ENCODE peak calls at places on chromosomes 11 and 22, in five cellular contexts. O, C, K, G and N are unnamed samples.

GRCh38 chr22:19657252-19658056 is 56.8 kb upstream of the SEPTIN5 start:
- DNase-seq in C (peak; percentile 35), O (no peak), G (no peak), K (no peak), N (no peak)

GRCh38 chr11:86931965-86932332 is 23.2 kb downstream of the FZD4 start:
- DNase-seq in G (no peak), K (no peak), C (no peak), O (peak; percentile 22), N (peak; percentile 82)

GRCh38 chr11:23404225-23405160 is 544.2 kb upstream of the CCDC179 start:
- DNase-seq in K (no peak), C (no peak), G (no peak), O (no peak), N (no peak)

GRCh38 chr22:25651332-25651731 is 86.9 kb downstream of the GRK3 start:
- DNase-seq in G (no peak), O (no peak), K (no peak), C (no peak), N (no peak)

GRCh38 chr11:116454951-116455350 is 317.8 kb downstream of the BUD13 start:
- DNase-seq in O (no peak), K (no peak), G (no peak), C (no peak), N (no peak)

GRCh38 chr11:82937554-82937953 is 36.0 kb downstream of the DDIAS start:
- DNase-seq in K (no peak), G (peak; percentile 8), C (no peak), O (no peak), N (no peak)

GRCh38 chr11:14499178-14499559 is 442 bp downstream of the COPB1 start:
- DNase-seq in O (peak; percentile 27), C (no peak), G (peak; percentile 12), K (no peak), N (no peak)

GRCh38 chr11:35579557-35580396 is 38.5 kb upstream of the FJX1 start:
- DNase-seq in O (peak; percentile 69), G (peak; percentile 62), C (no peak), K (no peak), N (peak; percentile 49)

GRCh38 chr11:96384156-96384555 is 5.6 kb downstream of the CCDC82 start:
- DNase-seq in C (no peak), O (no peak), G (no peak), K (no peak), N (no peak)

GRCh38 chr11:128948583-128948982 is 5.9 kb upstream of the TP53AIP1 start:
- DNase-seq in O (no peak), G (no peak), C (no peak), K (no peak), N (no peak)

GRCh38 chr11:77747381-77747969 is 73.0 kb downstream of the RSF1 start:
- DNase-seq in G (no peak), C (no peak), O (no peak), K (no peak), N (no peak)

GRCh38 chr11:126433989-126434949 is 78.8 kb downstream of the ST3GAL4 start:
- DNase-seq in K (no peak), O (no peak), C (no peak), G (no peak), N (no peak)

GRCh38 chr22:39132281-39132680 is 20.2 kb downstream of the CBX7 start:
- DNase-seq in O (no peak), C (no peak), K (no peak), G (no peak), N (no peak)

GRCh38 chr11:111726301-111726713 is 39.9 kb downstream of the PPP2R1B start:
- DNase-seq in O (no peak), G (peak; percentile 66), K (no peak), C (no peak), N (no peak)

GRCh38 chr11:134731562-134731961 is 319.5 kb upstream of the B3GAT1 start:
- DNase-seq in O (no peak), G (no peak), K (no peak), C (peak; percentile 70), N (no peak)

GRCh38 chr11:116657842-116658825 is 114.7 kb downstream of the BUD13 start:
- DNase-seq in O (no peak), K (no peak), C (no peak), G (no peak), N (no peak)

GRCh38 chr11:65982824-65983588 is 19.0 kb downstream of the EIF1AD start:
- DNase-seq in C (no peak), G (no peak), K (no peak), O (no peak), N (no peak)

GRCh38 chr11:35088676-35089075 is 50.3 kb upstream of the CD44 start:
- DNase-seq in K (no peak), O (no peak), C (no peak), G (no peak), N (no peak)

GRCh38 chr11:11420512-11420911 is 67.5 kb upstream of the CSNK2A3 start:
- DNase-seq in K (no peak), O (no peak), C (no peak), G (no peak), N (peak; percentile 21)

GRCh38 chr11:96102664-96103068 is 178.8 kb upstream of the MTMR2 start:
- DNase-seq in C (no peak), G (no peak), K (no peak), O (no peak), N (no peak)

GRCh38 chr11:116576523-116576922 is 196.3 kb downstream of the BUD13 start:
- DNase-seq in O (no peak), K (no peak), G (peak; percentile 54), C (no peak), N (no peak)

DNA sequence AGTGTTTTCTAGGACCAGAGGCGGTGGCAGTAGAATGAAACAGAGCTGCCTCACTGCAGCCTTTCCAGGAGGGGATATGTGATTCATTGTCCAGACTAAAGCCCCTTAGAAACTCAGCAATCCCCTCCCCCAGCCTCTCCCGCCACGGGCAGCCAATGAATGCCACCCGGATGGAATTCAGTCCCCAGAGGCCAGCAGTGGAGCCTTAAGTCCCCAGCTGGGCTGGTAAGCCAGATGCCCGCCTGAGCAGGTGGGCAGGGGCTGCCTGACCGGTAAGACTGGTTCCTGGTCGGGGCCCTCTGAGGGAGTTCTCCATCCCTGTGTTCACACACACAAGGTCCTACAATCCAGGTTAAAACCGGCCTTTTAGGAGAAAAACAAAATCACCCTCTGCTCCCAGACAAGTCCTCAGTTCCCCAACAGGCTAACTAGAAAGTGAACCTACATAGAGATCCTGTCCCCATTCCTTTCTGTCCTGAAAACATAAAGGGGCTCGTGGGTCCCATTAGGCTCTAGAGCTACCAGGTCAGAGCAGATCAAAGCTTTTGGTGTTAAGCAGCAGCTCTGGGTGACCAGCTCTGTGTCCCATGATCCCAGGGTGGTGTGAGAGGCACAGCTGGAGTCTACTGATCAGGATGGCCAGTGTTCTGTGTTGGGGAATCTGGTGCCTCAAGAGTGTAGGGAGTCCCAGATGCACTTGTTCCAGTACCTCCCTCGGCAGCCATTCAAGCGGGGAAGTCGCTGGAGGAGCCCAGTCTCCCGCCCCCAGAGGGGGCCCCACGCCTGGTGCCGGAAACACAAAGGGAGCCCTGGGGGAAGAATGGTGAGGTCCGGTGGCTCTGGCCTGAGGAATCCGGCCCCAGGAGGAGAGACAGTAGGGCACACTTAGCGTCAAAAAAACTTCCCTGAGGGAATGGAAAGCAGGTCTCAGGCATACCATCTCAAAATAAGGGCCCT is 2.6 kb downstream of the PATZ1 start:
- DNase-seq in K (no peak), C (peak; percentile 89), G (no peak), O (no peak), N (peak; percentile 15)
- TF ChIP-seq HDAC2 in K (no peak), C (peak; percentile 87), G (no peak), O (no peak), N (no peak)

GRCh38 chr11:63817758-63818498 is 4.7 kb downstream of the SPINDOC start:
- DNase-seq in G (no peak), O (no peak), K (no peak), C (no peak), N (no peak)

GRCh38 chr11:63821411-63821810 is 8.2 kb downstream of the SPINDOC start:
- DNase-seq in G (no peak), C (no peak), O (no peak), K (no peak), N (no peak)

GRCh38 chr11:63818609-63819008 is 5.4 kb downstream of the SPINDOC start:
- DNase-seq in K (no peak), O (no peak), G (no peak), C (no peak), N (no peak)

GRCh38 chr11:63826471-63827190 is 12.3 kb upstream of the MARK2 start:
- DNase-seq in C (no peak), O (no peak), G (no peak), K (no peak), N (no peak)

DNA sequence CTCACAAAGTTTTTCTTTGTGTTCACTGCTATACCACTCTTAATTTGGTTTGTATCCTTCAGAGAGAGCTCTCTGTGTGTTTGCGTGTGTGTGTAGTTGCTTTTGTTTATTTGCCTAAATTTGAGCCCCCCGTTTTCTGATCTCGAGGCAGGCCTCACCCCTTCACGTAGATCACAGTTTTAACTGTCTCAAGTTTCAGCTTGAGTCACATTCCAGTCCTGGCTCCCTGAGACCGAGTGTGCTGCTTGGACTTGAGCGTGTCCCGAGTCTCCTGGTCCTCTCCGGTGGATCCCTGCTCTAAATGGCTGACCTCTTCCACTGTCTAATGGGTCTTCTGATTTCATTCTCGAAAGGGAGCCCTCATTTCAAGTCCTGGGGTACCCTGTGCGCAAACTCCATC is 9.2 kb downstream of the SPINDOC start:
- DNase-seq in G (no peak), K (no peak), O (no peak), C (no peak), N (no peak)
- TF ChIP-seq MAX in G (no peak), K (no peak), O (no peak), C (no peak), N (no peak)

DNA sequence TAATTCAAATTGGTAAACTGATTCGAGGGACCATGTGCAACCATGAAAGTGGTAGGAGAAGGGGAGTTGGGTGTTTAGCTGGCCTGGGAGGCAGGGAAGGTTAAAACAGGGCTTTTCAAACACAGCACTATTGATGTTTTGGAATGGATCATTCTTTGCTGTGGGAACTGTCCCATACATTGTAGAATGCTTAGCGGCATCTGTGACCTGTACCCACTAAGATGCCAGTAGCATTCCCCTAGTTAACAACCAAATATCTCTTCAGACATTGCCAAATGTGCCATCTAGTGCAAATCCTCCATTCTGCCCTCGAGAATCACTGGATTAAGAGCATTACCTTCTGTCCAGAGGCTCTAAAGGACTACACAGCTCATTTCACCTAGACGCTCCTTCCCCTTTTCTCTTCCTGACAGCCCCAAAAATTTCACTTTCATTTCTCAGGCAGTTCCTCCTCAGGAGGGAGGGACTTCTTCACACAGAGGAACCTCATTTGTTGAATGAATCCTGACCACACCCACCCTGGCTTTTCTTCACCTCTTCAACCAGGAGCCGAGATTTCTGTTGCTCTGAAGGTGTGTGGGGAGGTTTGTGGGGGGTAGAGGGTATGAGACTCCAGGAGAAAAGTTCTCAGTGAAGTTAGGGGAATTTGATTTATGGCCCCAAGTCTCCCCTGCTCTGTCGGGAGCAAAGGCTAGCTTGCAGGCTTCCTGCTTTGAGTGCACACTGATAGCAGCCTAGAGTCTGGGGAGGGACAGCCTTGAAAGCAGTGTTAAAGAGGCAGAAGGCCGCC is at the start of gene TRIM34:
- DNase-seq in G (no peak), K (peak; percentile 90), C (peak; percentile 53), O (peak; percentile 95), N (peak; percentile 36)
- TF ChIP-seq HDAC2 in G (no peak), K (no peak), C (no peak), O (no peak), N (no peak)

GRCh38 chr22:21829523-21829922 is 37.9 kb downstream of the MAPK1 start:
- DNase-seq in C (no peak), O (no peak), G (no peak), K (no peak), N (no peak)

GRCh38 chr22:21824439-21824912 is 43.0 kb downstream of the MAPK1 start:
- DNase-seq in C (no peak), O (no peak), K (no peak), G (no peak), N (no peak)

GRCh38 chr22:21828268-21828638 is 39.2 kb downstream of the MAPK1 start:
- DNase-seq in O (no peak), G (no peak), K (no peak), C (no peak), N (peak; percentile 50)

GRCh38 chr22:21826204-21826603 is 41.2 kb downstream of the MAPK1 start:
- DNase-seq in C (no peak), G (no peak), K (no peak), O (no peak), N (peak; percentile 77)

GRCh38 chr22:21827628-21828267 is 39.7 kb downstream of the MAPK1 start:
- DNase-seq in O (no peak), C (no peak), G (no peak), K (no peak), N (no peak)
- TF ChIP-seq MAX in O (no peak), C (no peak), G (no peak), K (no peak), N (no peak)